ENCODE peak calls at places on chromosomes 12 and 14, in six cellular contexts. A is activated CD8-positive, alpha-beta memory T cell treated with anti-CD3 and anti-CD28 coated beads for 4 hours; K is substantia nigra; D is A549; L is kidney tubule cell; M is fibroblast of lung. X is an unnamed sample.

GRCh38 chr12:46373303-46374182 is 970 bp upstream of the SLC38A2 start:
- DNase-seq in A (no peak), K (peak), D (no peak), L (no peak), M (peak), X (peak)

GRCh38 chr14:76710093-76711010 is 50.9 kb upstream of the VASH1 start:
- DNase-seq in A (no peak), K (peak), D (peak), L (peak), M (peak), X (no peak)

GRCh38 chr12:90390947-90391346 is 564.0 kb downstream of the CCER1 start:
- DNase-seq in A (no peak), K (no peak), D (no peak), L (peak), M (no peak), X (no peak)

GRCh38 chr12:19397534-19397933 is 41.8 kb upstream of the AEBP2 start:
- DNase-seq in A (no peak), K (no peak), D (peak), L (no peak), M (peak), X (no peak)

GRCh38 chr12:48031135-48031960 is 27.1 kb upstream of the COL2A1 start:
- DNase-seq in A (no peak), K (no peak), D (no peak), L (no peak), M (no peak), X (no peak)

GRCh38 chr14:60951781-60952435 is 29.0 kb downstream of the TRMT5 start:
- DNase-seq in A (no peak), K (no peak), D (no peak), L (peak), M (peak), X (no peak)

GRCh38 chr14:20345366-20345765 is 1.9 kb downstream of the PARP2 start:
- DNase-seq in A (no peak), K (no peak), D (no peak), L (no peak), M (no peak), X (no peak)

GRCh38 chr12:2631613-2632350 is 163.0 kb upstream of the FKBP4 start:
- DNase-seq in A (no peak), K (no peak), D (no peak), L (no peak), M (no peak), X (no peak)

GRCh38 chr12:62660763-62661162 is 194.1 kb downstream of the MON2 start:
- DNase-seq in A (no peak), K (no peak), D (peak), L (peak), M (peak), X (no peak)

GRCh38 chr12:132937476-132937875 is 18.6 kb downstream of the ZNF605 start:
- DNase-seq in A (no peak), K (no peak), D (peak), L (no peak), M (no peak), X (no peak)

GRCh38 chr14:90574640-90575131 is 177.9 kb downstream of the CALM1 start:
- DNase-seq in A (no peak), K (no peak), D (no peak), L (no peak), M (no peak), X (no peak)

GRCh38 chr12:65596514-65597010 is 227.7 kb upstream of the HMGA2 start:
- DNase-seq in A (no peak), K (no peak), D (no peak), L (no peak), M (no peak), X (no peak)

GRCh38 chr14:33996450-33996849 is 45.6 kb upstream of the EGLN3 start:
- DNase-seq in A (no peak), K (no peak), D (no peak), L (no peak), M (no peak), X (no peak)

X was measured in nucleus accumbens.